ENCODE peak calls at places on chromosomes 12 and 14, in ten cellular contexts. Y is uterus; H is esophagus muscularis mucosa; X is small intestine; P is astrocyte; J is CD8-positive, alpha-beta T cell; G is lower lobe of right lung; V is fibroblast of lung; E is esophagus squamous epithelium; F is tibial artery. B is an unnamed sample.
A peak's percentile ranks its signal among the peaks of the same experiment; 100 is the strongest.

GRCh38 chr12:46084666-46085631 is 94.6 kb upstream of the SCAF11 start:
- DNase-seq in Y (no peak), H (no peak), X (no peak), P (no peak), J (no peak), G (no peak), V (no peak), E (no peak), F (no peak), B (no peak)

GRCh38 chr14:100027771-100028490 is 37.3 kb upstream of the EVL start:
- DNase-seq in Y (no peak), H (no peak), X (no peak), P (peak; percentile 63), J (no peak), G (no peak), V (no peak), E (no peak), F (no peak), B (no peak)

GRCh38 chr14:89600950-89601826 is 184.2 kb upstream of the FOXN3 start:
- DNase-seq in Y (no peak), H (no peak), X (no peak), P (peak; percentile 83), J (no peak), G (no peak), V (no peak), E (no peak), F (no peak), B (no peak)

GRCh38 chr14:81323621-81324400 is 76.3 kb downstream of the STON2 start:
- DNase-seq in Y (no peak), H (no peak), X (peak; percentile 92), P (peak; percentile 32), J (no peak), G (peak; percentile 47), V (no peak), E (no peak), F (no peak), B (no peak)

GRCh38 chr14:67077914-67078313 is 111.3 kb upstream of the GARIN2 start:
- DNase-seq in Y (no peak), H (no peak), X (no peak), P (no peak), J (no peak), G (no peak), V (peak; percentile 21), E (no peak), F (no peak), B (no peak)

GRCh38 chr14:74510211-74510931 is 16.8 kb downstream of the ISCA2 start:
- DNase-seq in Y (peak; percentile 13), H (no peak), X (no peak), P (peak; percentile 69), J (no peak), G (peak; percentile 20), V (peak; percentile 42), E (no peak), F (peak; percentile 17), B (peak; percentile 53)

GRCh38 chr14:80664576-80664975 is 277.0 kb downstream of the CEP128 start:
- DNase-seq in Y (no peak), H (no peak), X (no peak), P (peak; percentile 68), J (no peak), G (no peak), V (no peak), E (no peak), F (no peak), B (no peak)

GRCh38 chr14:56413721-56414120 is 165.9 kb upstream of the TMEM260 start:
- DNase-seq in Y (no peak), H (no peak), X (no peak), P (no peak), J (no peak), G (no peak), V (no peak), E (no peak), F (no peak), B (no peak)

GRCh38 chr12:125971981-125972380 is 906.7 kb downstream of the AACS start:
- DNase-seq in Y (no peak), H (no peak), X (no peak), P (no peak), J (no peak), G (no peak), V (no peak), E (no peak), F (no peak), B (no peak)

GRCh38 chr12:27969901-27970390 is 2.6 kb downstream of the PTHLH start:
- DNase-seq in Y (peak; percentile 40), H (no peak), X (peak; percentile 22), P (peak; percentile 75), J (peak; percentile 10), G (peak; percentile 56), V (no peak), E (no peak), F (peak; percentile 45), B (peak; percentile 82)

GRCh38 chr12:51788876-51789275 is 59.6 kb downstream of the FIGNL2 start:
- DNase-seq in Y (no peak), H (no peak), X (no peak), P (peak; percentile 76), J (no peak), G (no peak), V (peak; percentile 29), E (no peak), F (no peak), B (no peak)

GRCh38 chr14:64947710-64948611 is 5.4 kb upstream of the GPX2 start:
- DNase-seq in Y (no peak), H (no peak), X (peak; percentile 93), P (no peak), J (no peak), G (no peak), V (no peak), E (no peak), F (no peak), B (no peak)

GRCh38 chr12:1880153-1880845 is 38.2 kb downstream of the CACNA2D4 start:
- DNase-seq in Y (no peak), H (peak; percentile 66), X (no peak), P (no peak), J (no peak), G (no peak), V (no peak), E (no peak), F (no peak), B (no peak)

GRCh38 chr12:81257952-81258551 is 180.2 kb downstream of the ACSS3 start:
- DNase-seq in Y (no peak), H (no peak), X (peak; percentile 0), P (peak; percentile 36), J (no peak), G (no peak), V (peak; percentile 72), E (no peak), F (no peak), B (no peak)

GRCh38 chr12:81259360-81259759 is 181.5 kb downstream of the ACSS3 start:
- DNase-seq in Y (no peak), H (no peak), X (no peak), P (no peak), J (no peak), G (no peak), V (no peak), E (no peak), F (no peak), B (no peak)

GRCh38 chr12:81255456-81255855 is 177.6 kb downstream of the ACSS3 start:
- DNase-seq in Y (no peak), H (no peak), X (no peak), P (no peak), J (no peak), G (no peak), V (no peak), E (no peak), F (no peak), B (no peak)

GRCh38 chr12:81253360-81253759 is 175.5 kb downstream of the ACSS3 start:
- DNase-seq in Y (no peak), H (no peak), X (no peak), P (no peak), J (no peak), G (no peak), V (no peak), E (no peak), F (no peak), B (no peak)

GRCh38 chr12:81255947-81256346 is 178.1 kb downstream of the ACSS3 start:
- DNase-seq in Y (no peak), H (no peak), X (no peak), P (no peak), J (no peak), G (no peak), V (no peak), E (no peak), F (no peak), B (no peak)
- H3K27ac ChIP-seq in Y (no peak overlapping the region), H (no peak overlapping the region), X (no peak overlapping the region), P (no peak overlapping the region), J (no peak overlapping the region), G (no peak overlapping the region), V (no peak overlapping the region), E (no peak overlapping the region), F (no peak overlapping the region), B (no peak overlapping the region)

GRCh38 chr14:61573321-61573720 is 122.0 kb upstream of the HIF1A start:
- DNase-seq in Y (no peak), H (no peak), X (no peak), P (no peak), J (no peak), G (no peak), V (no peak), E (no peak), F (no peak), B (no peak)
- H3K27ac ChIP-seq in Y (peak overlapping the region; percentile 37), H (peak overlapping the region; percentile 76), X (no peak overlapping the region), P (peak overlapping the region; percentile 79), J (no peak overlapping the region), G (no peak overlapping the region), V (peak overlapping the region; percentile 67), E (peak overlapping the region; percentile 44), F (peak overlapping the region; percentile 1), B (no peak overlapping the region)

DNA sequence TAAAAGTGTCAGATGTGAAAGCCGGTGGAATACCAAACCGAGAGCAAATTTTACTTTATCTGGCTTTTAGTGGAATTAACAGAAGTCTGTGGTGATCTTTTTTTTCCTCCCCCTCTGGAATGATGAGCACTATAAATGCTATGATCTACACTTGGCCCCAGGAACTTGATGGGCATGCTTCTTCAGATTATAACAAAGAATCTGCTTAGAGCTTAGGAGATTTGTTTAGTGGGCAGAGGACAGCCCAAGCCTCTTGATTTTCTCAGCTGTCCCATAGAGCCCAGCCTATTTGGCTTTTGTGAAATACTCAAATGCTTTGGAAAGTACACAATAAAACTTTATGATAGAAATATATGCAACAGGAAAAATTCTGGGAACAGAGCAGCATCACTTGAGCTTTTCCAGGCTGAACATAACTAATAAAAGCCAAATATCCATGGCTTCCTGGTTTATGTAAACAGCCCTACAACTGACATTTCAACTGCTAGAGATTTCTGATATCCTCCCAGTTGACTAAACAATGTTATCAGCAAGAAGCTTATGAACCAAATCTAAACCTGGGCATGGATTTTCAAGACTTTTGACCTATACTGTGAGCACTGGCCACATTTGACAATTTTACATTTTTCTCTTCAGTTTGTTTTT is 149.6 kb downstream of the PLXNC1 start:
- DNase-seq in Y (no peak), H (no peak), X (peak; percentile 31), P (no peak), J (no peak), G (no peak), V (no peak), E (no peak), F (no peak), B (no peak)
- H3K27ac ChIP-seq in Y (peak overlapping the region; percentile 52), H (no peak overlapping the region), X (no peak overlapping the region), P (no peak overlapping the region), J (no peak overlapping the region), G (no peak overlapping the region), V (no peak overlapping the region), E (no peak overlapping the region), F (no peak overlapping the region), B (no peak overlapping the region)

DNA sequence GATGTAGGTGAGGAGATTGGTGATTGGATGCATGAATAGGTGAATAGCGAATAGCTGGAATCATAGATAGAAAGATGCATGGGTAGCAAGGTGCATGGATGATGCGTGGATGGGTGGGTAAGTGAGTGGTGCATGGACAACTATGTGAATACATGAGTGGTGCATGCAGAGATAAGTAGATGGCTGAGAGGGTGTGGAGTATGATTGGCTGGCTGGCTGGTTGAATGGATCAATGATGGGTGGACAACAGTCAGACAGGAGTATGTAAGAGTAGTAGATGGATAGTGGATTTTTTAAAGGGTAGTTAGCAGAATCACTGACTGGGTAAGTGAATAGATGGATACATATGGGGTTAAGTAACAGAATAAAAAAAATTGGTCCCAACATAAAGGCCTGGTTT is 33.9 kb downstream of the SERPINA3 start:
- DNase-seq in Y (no peak), H (peak; percentile 26), X (no peak), P (no peak), J (no peak), G (no peak), V (no peak), E (no peak), F (no peak), B (no peak)
- H3K27ac ChIP-seq in Y (no peak overlapping the region), H (no peak overlapping the region), X (no peak overlapping the region), P (no peak overlapping the region), J (no peak overlapping the region), G (no peak overlapping the region), V (no peak overlapping the region), E (no peak overlapping the region), F (no peak overlapping the region), B (no peak overlapping the region)